ENCODE peak calls at places on chromosome 12, in eight cellular contexts. H is fibroblast of pulmonary artery, S is iris pigment epithelial cell, R is HFF-Myc, O is EH, Q is NCI-H1092 treated with DMSO at 0.1 percent for 48 hours, K is AG04450, X is astrocyte of the spinal cord. L is an unnamed sample.

GRCh38 chr12:90896164-90896563 is 58.8 kb downstream of the CCER1 start:
- DNase-seq in X (peak), O (peak), H (peak), Q (no peak), S (peak), R (peak), K (peak), L (no peak)

GRCh38 chr12:53211476-53212381 is 4.7 kb upstream of the ITGB7 start:
- DNase-seq in Q (no peak), K (no peak), S (no peak), R (no peak), H (no peak), O (no peak), X (no peak), L (no peak)

GRCh38 chr12:30847259-30847658 is 79.3 kb upstream of the TSPAN11 start:
- DNase-seq in K (peak), Q (peak), S (peak), R (peak), H (peak), O (peak), X (peak), L (peak)

GRCh38 chr12:102642199-102642598 is 161.8 kb upstream of the IGF1 start:
- DNase-seq in H (peak), Q (no peak), K (no peak), S (peak), X (no peak), O (peak), R (no peak), L (no peak)

GRCh38 chr12:54958048-54958658 is 26.4 kb downstream of the TESPA1 start:
- DNase-seq in X (peak), O (peak), R (peak), H (peak), K (peak), Q (peak), S (peak), L (peak)

GRCh38 chr12:126493366-126494108 is 1428.3 kb downstream of the AACS start:
- DNase-seq in K (no peak), Q (no peak), O (peak), R (no peak), H (peak), S (peak), X (peak), L (no peak)

GRCh38 chr12:86787419-86787818 is 531.2 kb upstream of the MGAT4C start:
- DNase-seq in Q (no peak), K (no peak), O (no peak), R (no peak), X (no peak), H (no peak), S (no peak), L (no peak)

GRCh38 chr12:57268264-57268663 is 17.3 kb upstream of the STAC3 start:
- DNase-seq in X (peak), Q (no peak), H (no peak), K (no peak), O (no peak), S (peak), R (no peak), L (no peak)

GRCh38 chr12:63841611-63842010 is 2.9 kb upstream of the SRGAP1 start:
- DNase-seq in H (no peak), X (no peak), S (no peak), K (no peak), O (no peak), Q (no peak), R (no peak), L (no peak)

GRCh38 chr12:131065279-131065678 is 111.6 kb downstream of the ADGRD1 start:
- DNase-seq in O (no peak), R (no peak), S (no peak), H (no peak), X (no peak), K (no peak), Q (no peak), L (no peak)

L was measured in colonic mucosa.